ENCODE peak calls at places on chromosomes 5 and 9, in six cellular contexts. G, V, K, P, S and F are unnamed samples. For H3K36me3 and H3K27me3, the result is how much of the 10 kb centered on the place peaks cover.

GRCh38 chr5:28397502-28397941 is 1359.1 kb upstream of the CDH9 start:
- DNase-seq in G (no peak), V (no peak), K (no peak), P (no peak), S (no peak), F (no peak)

GRCh38 chr5:206406-206805 is 11.5 kb downstream of the CCDC127 start:
- DNase-seq in G (no peak), V (no peak), K (no peak), P (no peak), S (no peak), F (no peak)

GRCh38 chr9:95778957-95779356 is 96.5 kb upstream of the ERCC6L2 start:
- DNase-seq in G (no peak), V (no peak), K (no peak), P (no peak), S (peak), F (no peak)

GRCh38 chr5:169762338-169763095 is 125.4 kb downstream of the DOCK2 start:
- DNase-seq in G (no peak), V (no peak), K (no peak), P (no peak), S (no peak), F (no peak)

GRCh38 chr9:114911167-114911821 is 19.1 kb downstream of the TNFSF8 start:
- DNase-seq in G (no peak), V (no peak), K (no peak), P (peak), S (no peak), F (peak)

GRCh38 chr5:14268236-14268701 is 125.1 kb downstream of the TRIO start:
- DNase-seq in G (no peak), V (no peak), K (no peak), P (peak), S (no peak), F (no peak)

GRCh38 chr5:15326932-15327331 is 173.0 kb upstream of the FBXL7 start:
- DNase-seq in G (no peak), V (no peak), K (no peak), P (no peak), S (no peak), F (no peak)

GRCh38 chr5:1349246-1349645 is 4.3 kb upstream of the CLPTM1L start:
- DNase-seq in G (no peak), V (no peak), K (no peak), P (no peak), S (no peak), F (no peak)

GRCh38 chr5:90434116-90434714 is 24.7 kb upstream of the CETN3 start:
- DNase-seq in G (peak), V (no peak), K (no peak), P (peak), S (no peak), F (no peak)

GRCh38 chr9:134689320-134690181 is 47.9 kb downstream of the COL5A1 start:
- DNase-seq in G (peak), V (peak), K (no peak), P (peak), S (peak), F (peak)

GRCh38 chr5:172424111-172424490 is 30.2 kb downstream of the SH3PXD2B start:
- DNase-seq in G (no peak), V (peak), K (no peak), P (no peak), S (no peak), F (no peak)

GRCh38 chr5:172423379-172424110 is 30.8 kb downstream of the SH3PXD2B start:
- DNase-seq in G (no peak), V (peak), K (no peak), P (peak), S (no peak), F (no peak)

GRCh38 chr5:172420215-172420934 is 34.0 kb downstream of the SH3PXD2B start:
- DNase-seq in G (peak), V (peak), K (no peak), P (peak), S (peak), F (peak)

GRCh38 chr5:172421020-172421419 is 33.3 kb downstream of the SH3PXD2B start:
- DNase-seq in G (no peak), V (no peak), K (no peak), P (no peak), S (no peak), F (no peak)

GRCh38 chr5:172422255-172422654 is 32.1 kb downstream of the SH3PXD2B start:
- DNase-seq in G (no peak), V (no peak), K (no peak), P (no peak), S (no peak), F (no peak)
- H3K27ac ChIP-seq in G (no peak), V (peak), K (no peak), P (no peak), S (peak), F (no peak)

GRCh38 chr5:109855056-109855455 is 165.3 kb downstream of the MAN2A1 start:
- DNase-seq in G (no peak), V (no peak), K (no peak), P (no peak), S (no peak), F (no peak)

GRCh38 chr5:109857405-109858031 is 167.8 kb downstream of the MAN2A1 start:
- DNase-seq in G (no peak), V (no peak), K (peak), P (no peak), S (no peak), F (no peak)

GRCh38 chr5:109862301-109862700 is 172.6 kb downstream of the MAN2A1 start:
- DNase-seq in G (no peak), V (no peak), K (no peak), P (no peak), S (no peak), F (no peak)

GRCh38 chr5:109863752-109864151 is 174.0 kb downstream of the MAN2A1 start:
- DNase-seq in G (no peak), V (no peak), K (no peak), P (no peak), S (no peak), F (no peak)

DNA sequence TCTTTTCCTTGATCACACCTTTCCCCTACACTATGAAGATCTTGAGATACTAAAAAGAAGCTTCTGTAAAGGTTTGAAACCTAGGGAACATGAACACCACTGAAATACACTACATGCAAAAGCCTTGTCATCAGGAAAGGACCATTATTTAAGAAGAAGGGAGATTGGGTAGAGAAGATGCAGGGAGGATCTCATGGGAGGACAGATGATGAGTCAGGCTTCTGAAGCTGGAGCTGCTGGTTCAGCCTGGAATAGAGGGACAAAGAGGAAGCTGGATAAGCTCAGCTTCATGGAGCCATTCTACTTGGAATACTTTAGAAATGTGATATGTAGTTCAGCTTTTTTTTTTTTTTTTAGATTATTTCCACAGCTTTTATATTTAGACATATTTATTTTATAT is 169.8 kb downstream of the MAN2A1 start:
- DNase-seq in G (no peak), V (no peak), K (no peak), P (no peak), S (no peak), F (no peak)
- H3K36me3 ChIP-seq in G (half or more), V (under half), K (under half), P (half or more), S (half or more), F (under half)

GRCh38 chr5:176877793-176878331 is 21.3 kb downstream of the HK3 start:
- DNase-seq in G (no peak), V (no peak), K (no peak), P (no peak), S (no peak), F (no peak)

GRCh38 chr5:176878463-176878862 is 20.7 kb downstream of the HK3 start:
- DNase-seq in G (no peak), V (no peak), K (no peak), P (no peak), S (no peak), F (no peak)

GRCh38 chr5:176875783-176876505 is 23.2 kb downstream of the HK3 start:
- DNase-seq in G (no peak), V (no peak), K (no peak), P (no peak), S (no peak), F (no peak)

GRCh38 chr5:176875014-176875550 is 24.1 kb downstream of the HK3 start:
- DNase-seq in G (no peak), V (no peak), K (no peak), P (peak), S (no peak), F (no peak)

GRCh38 chr5:176876506-176877431 is 22.4 kb downstream of the HK3 start:
- DNase-seq in G (no peak), V (no peak), K (no peak), P (no peak), S (no peak), F (no peak)
- H3K27me3 ChIP-seq in G (under half), V (under half), K (under half), P (half or more), S (under half), F (under half)

GRCh38 chr5:36393656-36394438 is 92.1 kb upstream of the RANBP3L start:
- DNase-seq in G (no peak), V (no peak), K (no peak), P (peak), S (no peak), F (no peak)
- H3K27ac ChIP-seq in G (no peak), V (no peak), K (no peak), P (no peak), S (no peak), F (no peak)

GRCh38 chr9:98950262-98950661 is 6.6 kb downstream of the COL15A1 start:
- DNase-seq in G (no peak), V (no peak), K (no peak), P (no peak), S (no peak), F (no peak)
- H3K36me3 ChIP-seq in G (under half), V (under half), K (under half), P (under half), S (under half), F (under half)

DNA sequence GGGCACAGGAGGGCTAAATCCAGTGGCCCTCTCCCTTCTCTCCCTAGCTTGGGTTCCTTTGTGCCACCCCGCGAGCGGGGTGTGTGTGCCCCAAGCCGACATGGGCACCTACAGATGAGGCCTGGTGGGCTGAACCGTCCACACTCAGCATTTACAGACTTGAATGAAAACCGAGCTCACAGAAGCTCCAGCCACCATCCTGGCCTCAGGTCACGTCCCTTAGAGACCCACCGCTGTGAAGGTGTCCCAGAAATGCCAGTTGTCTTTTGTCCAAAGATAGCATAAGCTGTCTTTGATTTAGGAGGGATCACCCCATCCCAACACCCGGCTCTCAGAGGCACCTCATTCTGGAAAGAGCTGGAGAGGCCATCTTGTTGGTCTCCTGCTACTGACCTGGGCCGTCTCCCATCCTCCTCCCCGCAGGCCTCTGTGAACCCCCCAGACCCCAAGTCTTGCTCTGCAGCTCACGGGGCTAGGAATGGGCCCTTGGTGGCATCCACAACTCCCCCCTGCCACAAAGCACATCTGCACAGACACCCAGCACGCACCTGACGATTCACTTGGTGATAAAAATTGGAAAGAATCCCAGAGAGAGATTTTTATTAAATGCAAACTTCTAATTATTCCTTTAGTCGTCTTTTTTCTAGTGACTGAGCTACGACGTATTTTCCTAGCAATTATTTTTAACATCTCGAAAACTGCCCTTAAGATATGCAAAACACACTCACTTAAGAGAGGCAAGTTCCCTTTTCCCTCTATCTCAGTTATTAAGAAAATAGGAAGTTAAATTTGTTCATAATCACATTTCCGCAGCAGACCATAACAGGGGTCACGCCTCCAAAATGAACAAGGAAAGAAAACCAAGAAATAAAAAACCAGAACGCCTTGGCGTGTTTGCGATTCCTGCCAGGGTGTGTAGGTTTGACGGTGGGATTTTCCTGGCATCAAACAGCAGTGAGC is 80.5 kb upstream of the LMX1B start:
- DNase-seq in G (peak), V (no peak), K (no peak), P (no peak), S (no peak), F (no peak)
- H3K27me3 ChIP-seq in G (under half), V (under half), K (under half), P (under half), S (under half), F (under half)

DNA sequence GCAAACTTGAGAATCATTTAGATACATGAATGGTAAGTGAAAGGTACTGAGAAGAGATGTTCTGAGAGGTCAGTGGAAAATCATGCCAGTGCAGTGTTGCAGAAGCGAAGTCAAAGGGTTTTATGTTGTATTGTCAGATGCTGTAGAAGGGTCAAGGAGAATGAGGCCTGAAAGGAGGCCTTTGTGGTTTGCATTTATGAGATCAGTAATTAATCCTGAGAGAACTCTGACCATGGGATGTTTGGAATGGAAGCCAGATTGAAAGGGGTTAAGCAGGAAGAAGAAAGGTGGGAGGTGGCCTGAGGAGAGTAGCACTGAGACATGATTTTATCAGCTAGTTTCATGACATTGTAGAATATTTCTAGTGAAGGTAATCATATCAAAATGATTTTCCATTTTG is 97.8 kb downstream of the ZSWIM6 start:
- DNase-seq in G (no peak), V (no peak), K (no peak), P (no peak), S (no peak), F (no peak)
- H3K27ac ChIP-seq in G (no peak), V (no peak), K (no peak), P (no peak), S (peak), F (no peak)